ENCODE peak calls at places on chromosomes 7 and 10, in four cellular contexts. L, N, B and C are unnamed samples. For H3K36me3, the result is how much of the 10 kb centered on the place peaks cover.

GRCh38 chr7:120658516-120658915 is 199.4 kb downstream of the TSPAN12 start:
- DNase-seq in L (no peak), N (no peak), B (no peak), C (no peak)

GRCh38 chr7:12220321-12221046 is 9.4 kb downstream of the TMEM106B start:
- DNase-seq in L (no peak), N (no peak), B (no peak), C (no peak)

GRCh38 chr10:33657154-33657900 is 322.9 kb upstream of the NRP1 start:
- DNase-seq in L (no peak), N (peak), B (no peak), C (no peak)

GRCh38 chr7:157541295-157541608 is 204.4 kb downstream of the DNAJB6 start:
- DNase-seq in L (no peak), N (no peak), B (peak), C (no peak)

GRCh38 chr10:108375691-108376090 is 1211.2 kb upstream of the SORCS1 start:
- DNase-seq in L (no peak), N (no peak), B (no peak), C (no peak)

GRCh38 chr7:156156734-156157408 is 344.6 kb upstream of the SHH start:
- DNase-seq in L (peak), N (peak), B (no peak), C (no peak)

GRCh38 chr10:103643381-103643780 is 149.9 kb downstream of the NEURL1 start:
- DNase-seq in L (no peak), N (no peak), B (no peak), C (no peak)

GRCh38 chr7:7018290-7018689 is 164.1 kb upstream of the C1GALT1 start:
- DNase-seq in L (no peak), N (no peak), B (no peak), C (no peak)

GRCh38 chr10:115861455-115861854 is 411.6 kb downstream of the GFRA1 start:
- DNase-seq in L (no peak), N (no peak), B (no peak), C (no peak)

GRCh38 chr10:88500656-88501055 is 82.5 kb downstream of the RNLS start:
- DNase-seq in L (no peak), N (no peak), B (no peak), C (no peak)

GRCh38 chr10:102727037-102727818 is 12.8 kb downstream of the SFXN2 start:
- DNase-seq in L (no peak), N (no peak), B (no peak), C (no peak)

GRCh38 chr7:96181174-96181573 is 140.7 kb downstream of the SLC25A13 start:
- DNase-seq in L (no peak), N (no peak), B (no peak), C (no peak)

GRCh38 chr7:96183163-96183562 is 138.7 kb downstream of the SLC25A13 start:
- DNase-seq in L (no peak), N (no peak), B (no peak), C (no peak)

GRCh38 chr7:96179863-96180262 is 142.0 kb downstream of the SLC25A13 start:
- DNase-seq in L (no peak), N (no peak), B (no peak), C (no peak)

GRCh38 chr7:96184783-96185182 is 137.1 kb downstream of the SLC25A13 start:
- DNase-seq in L (no peak), N (no peak), B (no peak), C (no peak)

GRCh38 chr7:96182424-96183158 is 139.3 kb downstream of the SLC25A13 start:
- DNase-seq in L (no peak), N (no peak), B (no peak), C (no peak)
- H3K36me3 ChIP-seq in L (under half), N (under half), B (under half), C (under half)

GRCh38 chr10:110305767-110306451 is 1.2 kb upstream of the SMNDC1 start:
- DNase-seq in L (no peak), N (peak), B (no peak), C (peak)
- H3K4me3 ChIP-seq in L (no peak), N (peak), B (peak), C (no peak)

DNA sequence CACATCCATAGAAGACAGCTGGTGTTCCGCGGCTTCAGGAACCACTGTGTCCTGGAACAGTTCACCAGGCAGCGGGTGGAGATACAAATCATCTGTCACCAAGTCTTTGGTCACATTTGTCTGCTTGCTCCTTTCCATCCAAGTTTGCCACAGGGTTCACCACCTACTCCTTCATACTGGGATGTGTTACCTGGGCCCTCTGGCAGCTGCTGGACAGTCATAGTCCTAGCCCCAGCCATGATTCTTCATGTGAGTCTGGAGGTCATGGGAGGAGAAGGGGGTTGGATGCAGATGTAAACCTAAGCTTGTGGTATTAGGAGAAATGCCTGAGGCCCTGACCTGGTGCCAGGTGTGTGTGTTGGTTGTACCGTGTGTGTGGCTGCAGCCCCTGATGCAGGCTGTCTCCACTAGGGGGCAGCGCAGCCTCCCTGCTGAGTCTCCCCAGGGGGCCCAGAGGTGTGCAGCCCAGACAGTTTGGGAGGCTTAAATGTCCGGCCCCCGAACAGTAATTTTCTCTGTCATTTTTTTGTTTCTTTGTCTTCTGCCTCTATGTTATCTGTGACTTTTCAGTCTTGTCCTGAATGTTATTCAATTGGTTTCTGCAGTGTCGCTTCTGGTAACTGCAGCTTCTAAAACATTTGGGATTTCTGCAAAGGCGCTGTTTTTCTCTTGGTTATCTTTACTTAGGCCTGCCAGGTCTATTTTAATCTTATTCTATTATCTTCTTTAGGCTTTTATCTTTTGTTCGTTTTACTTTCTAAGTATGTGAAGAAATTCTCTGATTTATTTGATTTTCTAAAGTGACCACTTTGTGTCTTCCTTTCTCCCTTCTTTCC is 14.8 kb downstream of the NPS start:
- DNase-seq in L (no peak), N (peak), B (no peak), C (no peak)
- TF ChIP-seq CTCF in L (no peak), N (peak), B (no peak), C (peak)

GRCh38 chr10:5453749-5454489 is 41.6 kb downstream of the NET1 start:
- DNase-seq in L (no peak), N (no peak), B (no peak), C (no peak)
- H3K36me3 ChIP-seq in L (half or more), N (under half), B (half or more), C (under half)